ENCODE peak calls at places on chromosomes 6 and 20, in eight cellular contexts. D is RWPE1; I is activated T-helper 1 cell treated with anti-CD3 and anti-CD28 coated beads, Interleukin-12 subunit alpha, Interleukin-12 subunit beta, Interleukin-2, Interleukin-4 antibody, amounts not matched to agents 30 ng/mL and 10 ng/mL and 1 ng/mL, durations not matched to agents 14 hours and 24 hours and 36 hours; U is Calu3; P is tibial artery; H is COR-L47; E is iris pigment epithelial cell; Q is H4. C is an unnamed sample.

GRCh38 chr6:37456816-37457560 is 24.0 kb downstream of the CMTR1 start:
- DNase-seq in H (no peak), U (no peak), I (no peak), E (peak), D (peak), Q (no peak), P (no peak), C (no peak)

GRCh38 chr6:159916752-159917151 is 26.0 kb downstream of the MAS1 start:
- DNase-seq in Q (no peak), I (no peak), E (no peak), D (no peak), H (no peak), U (no peak), P (no peak), C (no peak)

GRCh38 chr6:134830194-134830593 is 119.7 kb downstream of the ALDH8A1 start:
- DNase-seq in U (no peak), E (peak), H (no peak), I (no peak), P (no peak), Q (no peak), D (no peak), C (no peak)

GRCh38 chr6:63492476-63492875 is 79.8 kb upstream of the LOC128125822 start:
- DNase-seq in Q (no peak), I (no peak), H (no peak), D (no peak), U (no peak), P (no peak), E (no peak), C (no peak)

GRCh38 chr6:44064948-44065272 is 62.3 kb downstream of the MRPL14 start:
- DNase-seq in P (no peak), D (no peak), Q (no peak), E (no peak), U (no peak), I (no peak), H (no peak), C (no peak)

GRCh38 chr6:38015341-38015740 is 195.8 kb downstream of the ZFAND3 start:
- DNase-seq in Q (no peak), E (peak), D (no peak), H (no peak), P (no peak), I (no peak), U (no peak), C (no peak)

GRCh38 chr6:135036731-135037420 is 17.7 kb downstream of the HBS1L start:
- DNase-seq in P (no peak), D (no peak), U (no peak), E (no peak), I (no peak), H (no peak), Q (no peak), C (no peak)

GRCh38 chr6:28558629-28559028 is 32.9 kb downstream of the GPX5 start:
- DNase-seq in Q (no peak), E (no peak), D (no peak), I (no peak), P (no peak), U (no peak), H (peak), C (peak)

GRCh38 chr6:135566311-135567068 is 69.0 kb upstream of the AHI1 start:
- DNase-seq in U (no peak), I (no peak), P (no peak), H (no peak), D (no peak), Q (no peak), E (no peak), C (no peak)

GRCh38 chr6:107538856-107539387 is 49.0 kb downstream of the SOBP start:
- DNase-seq in E (no peak), P (no peak), D (no peak), U (no peak), Q (no peak), H (no peak), I (no peak), C (no peak)

GRCh38 chr6:148700713-148701392 is 46.0 kb upstream of the UST start:
- DNase-seq in U (no peak), H (peak), P (no peak), D (peak), E (peak), Q (peak), I (no peak), C (peak)

GRCh38 chr6:166402582-166403277 is 20.0 kb upstream of the MPC1 start:
- DNase-seq in I (no peak), D (no peak), U (no peak), Q (no peak), E (peak), P (no peak), H (no peak), C (peak)

GRCh38 chr6:130624046-130624445 is 203.2 kb upstream of the SMLR1 start:
- DNase-seq in Q (no peak), U (no peak), H (no peak), I (no peak), D (no peak), P (no peak), E (peak), C (no peak)

GRCh38 chr20:8388146-8388545 is 256.1 kb downstream of the PLCB1 start:
- DNase-seq in E (peak), I (no peak), H (no peak), U (no peak), D (no peak), Q (no peak), P (no peak), C (no peak)

GRCh38 chr6:157941101-157941863 is 40.4 kb upstream of the SYNJ2 start:
- DNase-seq in H (no peak), I (no peak), D (no peak), E (no peak), U (no peak), P (no peak), Q (no peak), C (no peak)

GRCh38 chr6:166653639-166653941 is 26.5 kb upstream of the RPS6KA2 start:
- DNase-seq in E (no peak), Q (no peak), I (no peak), H (no peak), D (no peak), U (no peak), P (no peak), C (no peak)

GRCh38 chr6:4781426-4781825 is 5.2 kb downstream of the CDYL start:
- DNase-seq in P (no peak), D (no peak), I (no peak), Q (no peak), E (no peak), U (no peak), H (no peak), C (no peak)

GRCh38 chr20:46708172-46708860 is 1.1 kb upstream of the SLC2A10 start:
- DNase-seq in Q (no peak), D (no peak), U (peak), P (no peak), E (no peak), H (no peak), I (no peak), C (no peak)

GRCh38 chr6:48069280-48069679 is 41.7 kb downstream of the PTCHD4 start:
- DNase-seq in D (no peak), P (no peak), E (no peak), U (no peak), I (no peak), H (no peak), Q (no peak), C (no peak)

GRCh38 chr6:34671362-34671761 is 25.2 kb downstream of the ILRUN start:
- DNase-seq in P (no peak), I (no peak), H (no peak), U (no peak), D (no peak), Q (no peak), E (peak), C (no peak)

GRCh38 chr6:51868591-51869355 is 218.6 kb downstream of the PKHD1 start:
- DNase-seq in E (no peak), Q (no peak), D (peak), U (no peak), P (no peak), I (no peak), H (no peak), C (no peak)

GRCh38 chr6:158660331-158660730 is 10.5 kb downstream of the SYTL3 start:
- DNase-seq in U (peak), E (peak), I (no peak), D (peak), P (no peak), H (peak), Q (no peak), C (peak)

GRCh38 chr6:52976149-52976548 is 18.9 kb downstream of the GSTA4 start:
- DNase-seq in I (no peak), P (no peak), E (no peak), U (no peak), D (no peak), Q (no peak), H (no peak), C (no peak)

GRCh38 chr20:46027245-46027853 is 1.7 kb upstream of the SLC12A5 start:
- DNase-seq in D (peak), P (peak), H (no peak), E (peak), U (peak), Q (no peak), I (no peak), C (no peak)

GRCh38 chr6:72857791-72858190 is 235.9 kb downstream of the KCNQ5 start:
- DNase-seq in D (peak), U (no peak), Q (no peak), H (no peak), P (no peak), I (no peak), E (peak), C (no peak)

GRCh38 chr20:48298851-48299484 is 513.7 kb upstream of the SULF2 start:
- DNase-seq in H (peak), P (no peak), U (peak), Q (peak), D (peak), E (peak), I (no peak), C (peak)

GRCh38 chr20:9287826-9288225 is 218.9 kb downstream of the PLCB4 start:
- DNase-seq in U (peak), D (no peak), H (peak), E (no peak), I (no peak), P (no peak), Q (no peak), C (no peak)

GRCh38 chr6:5997420-5998093 is 9.2 kb downstream of the NRN1 start:
- DNase-seq in H (no peak), I (no peak), E (no peak), Q (no peak), U (no peak), D (no peak), P (no peak), C (no peak)

GRCh38 chr6:18307006-18307405 is 42.7 kb upstream of the DEK start:
- DNase-seq in Q (peak), D (peak), U (no peak), E (peak), P (no peak), I (no peak), H (no peak), C (no peak)

GRCh38 chr20:20369353-20370086 is 1.6 kb downstream of the INSM1 start:
- DNase-seq in E (no peak), P (no peak), I (no peak), U (peak), D (no peak), Q (no peak), H (peak), C (peak)

GRCh38 chr6:45532626-45533258 is 155.0 kb upstream of the SUPT3H start:
- DNase-seq in Q (peak), H (no peak), E (peak), U (no peak), D (no peak), P (no peak), I (no peak), C (no peak)

GRCh38 chr20:32982617-32983458 is 21.4 kb downstream of the SUN5 start:
- DNase-seq in H (peak), P (no peak), Q (peak), E (no peak), U (peak), I (no peak), D (no peak), C (peak)

GRCh38 chr6:42784739-42785498 is 3.1 kb downstream of the BICRAL start:
- DNase-seq in D (no peak), I (no peak), E (no peak), P (no peak), Q (no peak), H (no peak), U (no peak), C (no peak)

GRCh38 chr6:169263374-169263773 is 9.7 kb upstream of the THBS2 start:
- DNase-seq in Q (no peak), E (no peak), P (no peak), H (no peak), D (no peak), U (no peak), I (no peak), C (no peak)

GRCh38 chr6:42783876-42784738 is 2.3 kb downstream of the BICRAL start:
- DNase-seq in H (no peak), E (no peak), U (no peak), Q (no peak), I (no peak), D (no peak), P (no peak), C (no peak)

GRCh38 chr6:141415896-141416295 is 716.8 kb upstream of the GJE1 start:
- DNase-seq in D (no peak), I (no peak), E (peak), Q (no peak), U (no peak), H (no peak), P (no peak), C (no peak)

GRCh38 chr20:59455392-59456341 is 148.7 kb upstream of the PHACTR3 start:
- DNase-seq in H (peak), P (no peak), I (no peak), U (peak), Q (no peak), E (peak), D (peak), C (no peak)

C was measured in NCI-H1092 treated with DMSO at 0.1 percent for 48 hours.